ENCODE peak calls at places on chromosomes 13 and 19, in four cellular contexts. T, B, A and H are unnamed samples.

GRCh38 chr13:99354371-99354951 is 47.3 kb upstream of the GPR183 start:
- DNase-seq in T (no peak), A (no peak), B (no peak), H (no peak)

GRCh38 chr13:101049166-101049850 is 367.0 kb downstream of the NALCN start:
- DNase-seq in T (no peak), B (peak), A (no peak), H (no peak)

GRCh38 chr13:46295531-46296464 is 84.1 kb downstream of the LRRC63 start:
- DNase-seq in B (peak), T (peak), A (peak), H (peak)

GRCh38 chr19:40614595-40615411 is 13.6 kb downstream of the LTBP4 start:
- DNase-seq in B (peak), T (peak), A (peak), H (peak)

GRCh38 chr13:89003656-89004055 is 1332.5 kb downstream of the SLITRK5 start:
- DNase-seq in T (no peak), B (no peak), A (no peak), H (no peak)

GRCh38 chr13:96020155-96020575 is 33.0 kb downstream of the UGGT2 start:
- DNase-seq in T (peak), B (peak), A (no peak), H (peak)

GRCh38 chr19:43639507-43640423 is at the start of gene CADM4:
- DNase-seq in A (peak), B (no peak), T (no peak), H (peak)

GRCh38 chr13:94177041-94177440 is 302.4 kb downstream of the DCT start:
- DNase-seq in B (no peak), T (no peak), A (no peak), H (no peak)

GRCh38 chr13:40031031-40031430 is 375.6 kb downstream of the COG6 start:
- DNase-seq in A (no peak), T (no peak), B (peak), H (no peak)

GRCh38 chr13:85650613-85651012 is 148.6 kb downstream of the SLITRK6 start:
- DNase-seq in B (no peak), A (no peak), T (no peak), H (no peak)

GRCh38 chr19:1322198-1322981 is 36.7 kb downstream of the EFNA2 start:
- DNase-seq in A (no peak), T (no peak), B (no peak), H (no peak)

GRCh38 chr13:19772306-19772705 is 10.4 kb downstream of the PSPC1 start:
- DNase-seq in A (no peak), B (no peak), T (peak), H (no peak)

GRCh38 chr13:99199541-99200432 is 867 bp upstream of the UBAC2 start:
- DNase-seq in B (peak), A (no peak), T (no peak), H (peak)

GRCh38 chr19:2280633-2281264 is 1.2 kb downstream of the PEAK3 start:
- DNase-seq in A (no peak), B (no peak), T (no peak), H (no peak)

GRCh38 chr13:30607908-30608307 is 9.8 kb upstream of the USPL1 start:
- DNase-seq in B (no peak), A (peak), T (no peak), H (peak)

GRCh38 chr13:95710313-95710712 is 33.4 kb downstream of the DNAJC3 start:
- DNase-seq in T (peak), B (peak), A (no peak), H (no peak)

GRCh38 chr19:48537541-48537940 is 14.4 kb upstream of the SULT2B1 start:
- DNase-seq in T (no peak), A (no peak), B (no peak), H (no peak)

GRCh38 chr13:22311734-22312404 is 641.0 kb downstream of the FGF9 start:
- DNase-seq in A (no peak), T (no peak), B (no peak), H (no peak)

GRCh38 chr19:10116085-10116865 is 3.4 kb downstream of the EIF3G start:
- DNase-seq in T (no peak), A (no peak), B (no peak), H (no peak)

GRCh38 chr19:34224996-34225658 is 29.2 kb upstream of the GARRE1 start:
- DNase-seq in B (no peak), A (no peak), T (no peak), H (no peak)

GRCh38 chr19:29615891-29616425 is 9.9 kb downstream of the POP4 start:
- DNase-seq in A (no peak), T (no peak), B (no peak), H (no peak)

GRCh38 chr13:75566658-75567057 is 17.1 kb downstream of the UCHL3 start:
- DNase-seq in T (no peak), A (no peak), B (peak), H (no peak)

GRCh38 chr13:97459215-97459772 is 25.3 kb downstream of the RAP2A start:
- DNase-seq in T (no peak), B (no peak), A (no peak), H (no peak)

GRCh38 chr13:111007209-111007608 is 92.3 kb upstream of the ANKRD10 start:
- DNase-seq in A (no peak), B (no peak), T (no peak), H (no peak)

GRCh38 chr19:22286151-22286810 is at the start of gene ZNF729:
- DNase-seq in T (no peak), B (no peak), A (no peak), H (no peak)

GRCh38 chr13:41548870-41549269 is 91.5 kb downstream of the RGCC start:
- DNase-seq in B (no peak), T (no peak), A (no peak), H (no peak)

GRCh38 chr19:2253106-2254051 is 2.8 kb downstream of the JSRP1 start:
- DNase-seq in A (no peak), B (no peak), T (no peak), H (no peak)

GRCh38 chr13:56015919-56016318 is 1124.8 kb upstream of the PRR20A start:
- DNase-seq in B (no peak), T (no peak), A (no peak), H (no peak)

GRCh38 chr19:29479941-29480340 is 45.9 kb upstream of the VSTM2B start:
- DNase-seq in B (no peak), T (no peak), A (no peak), H (no peak)

GRCh38 chr19:18319591-18320135 is 3.2 kb downstream of the LSM4 start:
- DNase-seq in T (no peak), B (no peak), A (no peak), H (no peak)

GRCh38 chr19:18322759-18323460 is at the start of gene LSM4:
- DNase-seq in B (peak), A (peak), T (peak), H (peak)

GRCh38 chr19:18321729-18322091 is 1.2 kb downstream of the LSM4 start:
- DNase-seq in A (no peak), T (no peak), B (peak), H (no peak)

GRCh38 chr19:18320865-18321728 is 1.8 kb downstream of the LSM4 start:
- DNase-seq in T (no peak), B (no peak), A (no peak), H (no peak)

GRCh38 chr19:18322318-18322758 is 538 bp downstream of the LSM4 start:
- DNase-seq in B (peak), A (no peak), T (no peak), H (no peak)
- TF ChIP-seq CTCF in B (peak), A (no peak), T (peak), H (peak)

DNA sequence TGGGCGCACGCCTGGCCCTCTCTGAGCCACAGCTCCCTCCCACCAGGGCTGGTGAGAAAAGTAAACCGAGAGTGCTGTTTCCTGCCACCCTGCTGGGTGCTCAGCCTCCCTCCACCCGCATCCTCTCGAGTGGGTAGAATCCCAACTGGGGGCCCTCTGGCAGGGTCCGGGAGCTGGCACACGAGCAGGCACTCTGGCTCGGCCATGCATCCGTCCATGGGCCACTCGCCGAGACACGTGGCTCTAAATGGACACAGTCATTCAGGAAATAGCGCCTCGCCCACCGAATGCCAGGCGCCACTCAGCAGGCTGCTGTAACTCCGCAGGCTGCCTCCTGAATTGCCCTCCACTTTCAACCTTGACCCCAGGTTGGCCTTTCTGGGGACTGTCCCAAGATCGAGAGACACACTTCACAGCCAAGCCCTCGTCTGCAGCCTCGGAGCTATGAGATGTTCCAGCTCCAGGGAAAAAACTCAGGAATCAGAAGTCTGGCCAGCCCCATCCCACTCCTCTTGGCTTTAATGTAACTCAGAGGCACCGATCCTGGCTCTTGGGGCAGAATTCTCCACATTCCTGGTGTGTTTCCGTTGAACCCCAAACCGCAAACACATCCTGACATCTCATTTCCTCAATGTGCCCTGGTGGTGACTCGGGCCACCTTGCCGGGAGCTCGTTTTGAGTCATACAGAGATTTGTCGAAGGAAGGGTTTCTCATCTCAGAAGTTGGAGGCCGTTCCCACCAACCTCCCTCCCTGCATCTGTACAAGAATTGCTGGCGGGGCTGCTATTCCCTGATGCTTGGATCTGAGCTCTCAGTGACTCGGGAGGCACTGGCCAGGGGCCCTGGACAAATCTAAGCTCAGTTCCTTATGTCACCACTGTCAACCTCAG is 14.1 kb downstream of the KLF2 start:
- DNase-seq in T (peak), B (peak), A (no peak), H (peak)
- TF ChIP-seq CTCF in T (no peak), B (peak), A (peak), H (no peak)

GRCh38 chr19:52248256-52248655 is 21.1 kb upstream of the ZNF766 start:
- DNase-seq in B (peak), T (peak), A (peak), H (no peak)
- TF ChIP-seq CTCF in B (peak), T (peak), A (peak), H (peak)

DNA sequence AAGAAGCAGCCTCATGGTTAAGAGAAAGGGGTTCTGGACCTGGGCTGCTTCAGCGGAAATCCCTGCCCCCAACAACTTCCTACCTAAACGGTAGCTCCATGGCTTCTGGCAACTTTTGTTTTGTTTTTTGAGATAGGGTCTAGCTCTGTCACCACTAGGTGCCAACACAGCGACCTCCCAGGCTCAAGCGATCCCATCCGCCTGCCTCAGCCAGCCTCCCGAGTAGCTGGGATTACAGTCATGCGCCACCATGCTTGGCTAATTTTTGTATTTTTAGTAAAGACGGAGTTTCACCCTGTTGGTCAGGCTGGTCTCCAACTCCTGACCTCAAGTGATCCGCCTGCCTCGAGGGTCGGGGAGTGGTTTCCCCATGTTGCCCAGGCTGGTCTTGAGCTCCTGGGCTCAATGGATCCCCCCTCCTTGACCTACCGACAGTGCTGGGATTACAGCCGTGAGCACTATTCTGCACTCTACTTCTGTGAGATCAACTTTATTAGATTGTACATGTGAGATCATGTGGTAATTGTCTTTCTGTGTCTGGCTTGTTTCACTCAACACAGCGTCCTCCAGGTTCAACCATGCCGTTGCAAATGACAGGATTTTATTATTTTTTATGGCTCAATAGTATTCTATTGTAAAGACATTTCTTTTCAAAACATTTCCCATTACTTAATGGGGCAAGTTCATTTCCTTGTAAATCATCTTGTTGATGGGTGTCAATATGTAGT is 1.3 kb upstream of the OBI1 start:
- DNase-seq in B (peak), T (no peak), A (no peak), H (peak)
- TF ChIP-seq CTCF in B (no peak), T (no peak), A (no peak), H (no peak)

GRCh38 chr19:37719111-37719926 is at the start of gene ZNF607:
- DNase-seq in B (peak), T (peak), A (peak), H (peak)

GRCh38 chr19:37718357-37718756 is 1.2 kb downstream of the ZNF607 start:
- DNase-seq in B (no peak), T (no peak), A (no peak), H (no peak)

GRCh38 chr19:37725181-37725580 is 5.6 kb upstream of the ZNF607 start:
- DNase-seq in T (no peak), B (no peak), A (no peak), H (no peak)

GRCh38 chr19:37716140-37716539 is 3.4 kb downstream of the ZNF607 start:
- DNase-seq in A (no peak), T (no peak), B (no peak), H (no peak)

DNA sequence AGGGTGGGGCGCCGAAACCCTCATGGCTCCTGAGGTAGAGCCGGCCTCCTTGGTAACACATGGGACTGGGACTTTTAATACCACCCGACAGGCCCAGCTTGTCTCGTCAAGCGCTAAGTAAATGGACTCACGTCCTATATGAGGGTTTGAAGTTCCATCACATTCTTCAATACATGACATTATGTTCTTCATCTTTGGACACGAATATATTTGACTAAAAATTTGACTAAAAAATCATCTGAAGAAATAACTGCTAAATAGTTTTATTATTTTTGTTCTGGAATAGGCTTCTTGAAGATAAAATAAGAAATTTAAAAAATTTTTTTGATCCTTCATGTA is 335 bp upstream of the ZNF607 start:
- DNase-seq in A (no peak), B (no peak), T (no peak), H (no peak)
- TF ChIP-seq CTCF in A (no peak), B (no peak), T (no peak), H (no peak)

GRCh38 chr13:80923907-80924306 is 583.0 kb upstream of the SPRY2 start:
- DNase-seq in B (no peak), A (no peak), T (no peak), H (no peak)
- TF ChIP-seq CTCF in B (no peak), A (no peak), T (no peak), H (peak)